ENCODE peak calls at places on chromosomes 1 and 21, in four cellular contexts. U is A549, N is EL, F is NCI-H2029. Z is an unnamed sample.

GRCh38 chr1:62784509-62785365 is 805 bp downstream of the ATG4C start:
- DNase-seq in F (no peak), U (peak), N (peak), Z (no peak)

GRCh38 chr1:215719569-215719968 is 152.5 kb downstream of the KCTD3 start:
- DNase-seq in N (peak), U (no peak), F (no peak), Z (no peak)

GRCh38 chr21:36891123-36891522 is 75.3 kb downstream of the HLCS start:
- DNase-seq in U (no peak), F (no peak), N (no peak), Z (no peak)

GRCh38 chr21:27425574-27425973 is 458.7 kb upstream of the ADAMTS5 start:
- DNase-seq in F (no peak), U (no peak), N (peak), Z (peak)

GRCh38 chr21:16569679-16570078 is 839.9 kb downstream of the USP25 start:
- DNase-seq in U (no peak), F (no peak), N (peak), Z (no peak)

GRCh38 chr1:11256299-11256698 is 6.1 kb downstream of the MTOR start:
- DNase-seq in U (no peak), F (no peak), N (no peak), Z (no peak)

GRCh38 chr1:178143730-178144343 is 49.9 kb downstream of the RASAL2 start:
- DNase-seq in U (no peak), N (peak), F (no peak), Z (no peak)

GRCh38 chr1:91805343-91805801 is 80.6 kb downstream of the TGFBR3 start:
- DNase-seq in U (no peak), N (no peak), F (no peak), Z (no peak)

GRCh38 chr1:46747683-46748288 is 28.9 kb upstream of the EFCAB14 start:
- DNase-seq in N (peak), F (peak), U (peak), Z (no peak)

GRCh38 chr1:206411321-206411720 is 59.0 kb upstream of the IKBKE start:
- DNase-seq in U (no peak), N (no peak), F (no peak), Z (no peak)

GRCh38 chr1:65395887-65396612 is 24.4 kb upstream of the LEPR start:
- DNase-seq in N (peak), U (no peak), F (peak), Z (no peak)

GRCh38 chr1:45370575-45370974 is 30.3 kb upstream of the MUTYH start:
- DNase-seq in N (no peak), U (no peak), F (no peak), Z (no peak)

GRCh38 chr1:34511802-34512201 is 243.0 kb upstream of the GJB5 start:
- DNase-seq in U (no peak), N (no peak), F (no peak), Z (no peak)

GRCh38 chr1:7046891-7047290 is 261.6 kb downstream of the CAMTA1 start:
- DNase-seq in N (peak), U (no peak), F (no peak), Z (no peak)

GRCh38 chr1:30522031-30523004 is 201.1 kb downstream of the MATN1 start:
- DNase-seq in U (no peak), N (peak), F (peak), Z (no peak)

GRCh38 chr1:75908717-75909152 is 23.5 kb downstream of the ASB17 start:
- DNase-seq in U (peak), F (no peak), N (peak), Z (peak)

GRCh38 chr1:169346036-169346589 is 21.5 kb downstream of the NME7 start:
- DNase-seq in N (no peak), U (no peak), F (no peak), Z (no peak)

GRCh38 chr1:206770531-206771352 is at the start of gene IL19:
- DNase-seq in U (no peak), N (peak), F (no peak), Z (peak)

GRCh38 chr1:175933801-175934200 is 190.4 kb upstream of the TNR start:
- DNase-seq in F (no peak), N (peak), U (no peak), Z (no peak)

GRCh38 chr1:96587222-96587621 is 134.4 kb upstream of the PTBP2 start:
- DNase-seq in F (no peak), N (no peak), U (no peak), Z (no peak)

GRCh38 chr1:83791821-83792437 is 207.0 kb downstream of the TTLL7 start:
- DNase-seq in F (no peak), U (no peak), N (peak), Z (no peak)

GRCh38 chr1:43272576-43273571 is 3.1 kb downstream of the TMEM125 start:
- DNase-seq in U (no peak), N (no peak), F (no peak), Z (no peak)

GRCh38 chr1:193657552-193657951 is 471.1 kb upstream of the B3GALT2 start:
- DNase-seq in N (no peak), U (no peak), F (no peak), Z (no peak)

GRCh38 chr1:20302093-20302471 is 11.4 kb downstream of the VWA5B1 start:
- DNase-seq in N (peak), U (no peak), F (no peak), Z (no peak)

GRCh38 chr1:228350831-228351781 is 55.5 kb downstream of the TRIM11 start:
- DNase-seq in F (no peak), N (no peak), U (no peak), Z (no peak)

GRCh38 chr1:65435987-65436386 is 15.5 kb downstream of the LEPR start:
- DNase-seq in F (no peak), N (peak), U (no peak), Z (no peak)